ENCODE peak calls at places on chromosomes 2 and 18, in ten cellular contexts. N, W, H, I, D, G, K, A, P and F are unnamed samples.
A peak's percentile ranks its signal among the peaks of the same experiment; 100 is the strongest.

GRCh38 chr2:26982102-26982742 is 11.8 kb downstream of the MAPRE3 start:
- DNase-seq in G (no peak), I (peak; percentile 66), H (peak; percentile 74), W (no peak), K (peak; percentile 92), P (no peak), D (peak; percentile 55), A (peak; percentile 36), N (peak; percentile 28), F (peak; percentile 93)

GRCh38 chr2:204491528-204491927 is 53.7 kb upstream of the PARD3B start:
- DNase-seq in K (no peak), W (no peak), P (no peak), I (peak; percentile 80), D (no peak), A (peak; percentile 62), N (no peak), H (no peak), G (no peak), F (peak; percentile 81)

GRCh38 chr2:158042666-158043065 is 59.0 kb upstream of the UPP2 start:
- DNase-seq in N (no peak), K (no peak), I (no peak), D (peak; percentile 79), W (no peak), A (no peak), P (no peak), H (peak; percentile 21), G (no peak), F (no peak)

GRCh38 chr2:8453904-8454302 is 228.0 kb upstream of the ID2 start:
- DNase-seq in G (no peak), A (peak; percentile 54), W (no peak), N (no peak), H (peak; percentile 56), I (no peak), P (no peak), D (no peak), K (no peak), F (no peak)

GRCh38 chr2:218260742-218261423 is at the start of gene GPBAR1:
- DNase-seq in N (no peak), I (no peak), A (no peak), W (no peak), H (peak; percentile 74), K (no peak), D (no peak), G (no peak), P (no peak), F (no peak)

GRCh38 chr2:85541753-85542457 is 2.9 kb downstream of the MAT2A start:
- DNase-seq in G (no peak), P (no peak), D (no peak), I (no peak), A (no peak), W (no peak), H (no peak), N (no peak), K (no peak), F (no peak)

GRCh38 chr2:213119061-213119809 is 32.2 kb downstream of the IKZF2 start:
- DNase-seq in D (peak; percentile 50), K (no peak), H (no peak), G (no peak), N (no peak), W (peak; percentile 21), P (no peak), I (peak; percentile 74), A (peak; percentile 88), F (no peak)

GRCh38 chr2:176493909-176494308 is 224.7 kb downstream of the MTX2 start:
- DNase-seq in A (no peak), N (no peak), H (no peak), G (no peak), I (no peak), P (no peak), K (no peak), W (no peak), D (no peak), F (no peak)

GRCh38 chr2:178574789-178575188 is 94.5 kb downstream of the PLEKHA3 start:
- DNase-seq in N (no peak), D (no peak), A (no peak), P (no peak), W (no peak), I (no peak), H (no peak), K (no peak), G (no peak), F (no peak)

GRCh38 chr18:6249110-6249680 is 165.5 kb downstream of the L3MBTL4 start:
- DNase-seq in G (no peak), P (no peak), K (no peak), H (no peak), A (no peak), W (no peak), I (no peak), D (no peak), N (no peak), F (no peak)

GRCh38 chr18:62897153-62897552 is 181.8 kb downstream of the PHLPP1 start:
- DNase-seq in G (no peak), D (no peak), H (no peak), A (peak; percentile 45), P (no peak), N (no peak), W (no peak), K (no peak), I (peak; percentile 30), F (no peak)